ENCODE peak calls at places on chromosomes 4 and X, in eight cellular contexts. F, B, N, M, G, I, Y and A are unnamed samples. For H3K36me3, the result is how much of the 10 kb centered on the place peaks cover.

GRCh38 chr4:33316578-33316977 is 2596.4 kb downstream of the PCDH7 start:
- DNase-seq in F (no peak), B (no peak), N (no peak), M (no peak), G (no peak), I (no peak), Y (no peak), A (no peak)

GRCh38 chrX:1933964-1934363 is 319.1 kb downstream of the ASMT start:
- DNase-seq in F (no peak), B (no peak), N (no peak), M (no peak), G (no peak), I (no peak), Y (no peak), A (no peak)

GRCh38 chr4:150384249-150384648 is 197.7 kb upstream of the MAB21L2 start:
- DNase-seq in F (no peak), B (no peak), N (no peak), M (no peak), G (no peak), I (no peak), Y (no peak), A (no peak)

GRCh38 chr4:123248260-123248659 is 148.3 kb upstream of the SPRY1 start:
- DNase-seq in F (no peak), B (no peak), N (no peak), M (no peak), G (no peak), I (peak), Y (no peak), A (no peak)

GRCh38 chrX:39385022-39385421 is 583.8 kb downstream of the MID1IP1 start:
- DNase-seq in F (no peak), B (no peak), N (no peak), M (no peak), G (no peak), I (no peak), Y (no peak), A (no peak)

GRCh38 chr4:16627999-16628398 is 270.4 kb downstream of the LDB2 start:
- DNase-seq in F (peak), B (no peak), N (no peak), M (no peak), G (no peak), I (no peak), Y (no peak), A (peak)

GRCh38 chrX:136847874-136848273 is 32.7 kb downstream of the RBMX start:
- DNase-seq in F (peak), B (no peak), N (no peak), M (no peak), G (no peak), I (no peak), Y (no peak), A (peak)

GRCh38 chrX:40008841-40009461 is 88.8 kb downstream of the BCOR start:
- DNase-seq in F (no peak), B (no peak), N (peak), M (peak), G (peak), I (no peak), Y (no peak), A (no peak)

GRCh38 chrX:20270557-20270880 is 3.8 kb upstream of the RPS6KA3 start:
- DNase-seq in F (peak), B (no peak), N (no peak), M (no peak), G (no peak), I (no peak), Y (no peak), A (no peak)

GRCh38 chr4:183402771-183403170 is 41.7 kb upstream of the CDKN2AIP start:
- DNase-seq in F (peak), B (no peak), N (no peak), M (no peak), G (no peak), I (no peak), Y (no peak), A (no peak)

GRCh38 chr4:127776620-127777019 is 5.5 kb upstream of the HSPA4L start:
- DNase-seq in F (no peak), B (no peak), N (no peak), M (no peak), G (no peak), I (no peak), Y (no peak), A (no peak)

GRCh38 chr4:185847352-185848078 is 35.5 kb upstream of the SORBS2 start:
- DNase-seq in F (peak), B (no peak), N (no peak), M (peak), G (no peak), I (no peak), Y (no peak), A (peak)

GRCh38 chr4:48704091-48704802 is 75.8 kb downstream of the FRYL start:
- DNase-seq in F (no peak), B (no peak), N (no peak), M (no peak), G (no peak), I (no peak), Y (no peak), A (no peak)

GRCh38 chr4:183099537-183100297 is 660 bp downstream of the WWC2 start:
- DNase-seq in F (no peak), B (no peak), N (peak), M (peak), G (peak), I (no peak), Y (no peak), A (peak)

GRCh38 chrX:19152762-19153161 is 30.5 kb upstream of the ADGRG2 start:
- DNase-seq in F (peak), B (no peak), N (no peak), M (no peak), G (no peak), I (no peak), Y (no peak), A (no peak)

GRCh38 chr4:48635310-48635709 is 144.8 kb downstream of the FRYL start:
- DNase-seq in F (peak), B (no peak), N (no peak), M (no peak), G (no peak), I (no peak), Y (no peak), A (no peak)

GRCh38 chr4:138007572-138007971 is 234.6 kb downstream of the SLC7A11 start:
- DNase-seq in F (peak), B (no peak), N (no peak), M (no peak), G (no peak), I (no peak), Y (no peak), A (peak)

GRCh38 chrX:17706676-17707075 is 30.6 kb upstream of the SCML1 start:
- DNase-seq in F (peak), B (no peak), N (no peak), M (no peak), G (no peak), I (no peak), Y (no peak), A (no peak)

GRCh38 chr4:158172558-158173258 is at the start of gene GASK1B:
- DNase-seq in F (peak), B (no peak), N (no peak), M (peak), G (no peak), I (peak), Y (peak), A (no peak)

GRCh38 chr4:153728660-153729059 is 31.2 kb downstream of the RNF175 start:
- DNase-seq in F (no peak), B (no peak), N (no peak), M (no peak), G (no peak), I (no peak), Y (no peak), A (no peak)

GRCh38 chrX:134369576-134369975 is 90.4 kb upstream of the HPRT1 start:
- DNase-seq in F (no peak), B (no peak), N (no peak), M (no peak), G (no peak), I (no peak), Y (no peak), A (no peak)

GRCh38 chr4:147820975-147821374 is 89.1 kb downstream of the ARHGAP10 start:
- DNase-seq in F (no peak), B (no peak), N (no peak), M (no peak), G (peak), I (no peak), Y (no peak), A (no peak)

GRCh38 chr4:151687021-151687640 is 73.7 kb downstream of the GATB start:
- DNase-seq in F (peak), B (no peak), N (no peak), M (no peak), G (no peak), I (no peak), Y (no peak), A (no peak)

GRCh38 chr4:146369446-146369845 is 152.3 kb downstream of the SLC10A7 start:
- DNase-seq in F (no peak), B (no peak), N (no peak), M (no peak), G (no peak), I (no peak), Y (no peak), A (no peak)

GRCh38 chrX:42755820-42756219 is 22.1 kb downstream of the PPP1R2C start:
- DNase-seq in F (peak), B (peak), N (peak), M (peak), G (no peak), I (peak), Y (peak), A (peak)

GRCh38 chrX:87621697-87622096 is 104.1 kb downstream of the KLHL4 start:
- DNase-seq in F (peak), B (no peak), N (no peak), M (no peak), G (no peak), I (no peak), Y (no peak), A (no peak)

GRCh38 chr4:110091426-110091825 is 107.0 kb downstream of the ELOVL6 start:
- DNase-seq in F (peak), B (no peak), N (no peak), M (no peak), G (no peak), I (no peak), Y (no peak), A (peak)

GRCh38 chrX:45714864-45715263 is 514.2 kb upstream of the DIPK2B start:
- DNase-seq in F (peak), B (peak), N (no peak), M (peak), G (no peak), I (peak), Y (no peak), A (no peak)

GRCh38 chrX:72243472-72243871 is 4.6 kb upstream of the ERCC6L start:
- DNase-seq in F (peak), B (no peak), N (no peak), M (no peak), G (no peak), I (peak), Y (no peak), A (peak)

GRCh38 chr4:1789552-1789951 is 3.5 kb upstream of the FGFR3 start:
- DNase-seq in F (no peak), B (no peak), N (no peak), M (no peak), G (peak), I (no peak), Y (no peak), A (no peak)

GRCh38 chrX:116384406-116384805 is 52.0 kb upstream of the SLC6A14 start:
- DNase-seq in F (no peak), B (no peak), N (no peak), M (no peak), G (no peak), I (no peak), Y (no peak), A (no peak)

GRCh38 chrX:80576815-80577533 is 156.7 kb downstream of the TENT5D start:
- DNase-seq in F (no peak), B (no peak), N (no peak), M (no peak), G (no peak), I (no peak), Y (no peak), A (no peak)

GRCh38 chr4:25160714-25161598 is 707 bp upstream of the SEPSECS start:
- DNase-seq in F (no peak), B (no peak), N (no peak), M (no peak), G (no peak), I (no peak), Y (no peak), A (peak)

GRCh38 chr4:26171953-26172352 is 148.9 kb upstream of the RBPJ start:
- DNase-seq in F (peak), B (no peak), N (no peak), M (no peak), G (no peak), I (no peak), Y (no peak), A (peak)

GRCh38 chr4:26736621-26737020 is 124.0 kb upstream of the STIM2 start:
- DNase-seq in F (peak), B (no peak), N (no peak), M (no peak), G (no peak), I (no peak), Y (no peak), A (peak)

GRCh38 chr4:51895158-51895557 is 52.2 kb downstream of the DCUN1D4 start:
- DNase-seq in F (no peak), B (no peak), N (no peak), M (no peak), G (no peak), I (no peak), Y (no peak), A (no peak)

GRCh38 chrX:118574666-118575065 is 79.1 kb downstream of the DOCK11 start:
- DNase-seq in F (no peak), B (no peak), N (no peak), M (no peak), G (no peak), I (no peak), Y (no peak), A (no peak)

GRCh38 chrX:118585296-118585695 is 89.7 kb downstream of the DOCK11 start:
- DNase-seq in F (no peak), B (no peak), N (no peak), M (no peak), G (no peak), I (no peak), Y (no peak), A (no peak)

GRCh38 chrX:118577041-118577440 is 81.4 kb downstream of the DOCK11 start:
- DNase-seq in F (no peak), B (no peak), N (no peak), M (no peak), G (no peak), I (no peak), Y (no peak), A (no peak)

GRCh38 chrX:118579417-118579816 is 83.8 kb downstream of the DOCK11 start:
- DNase-seq in F (no peak), B (no peak), N (no peak), M (no peak), G (no peak), I (no peak), Y (no peak), A (no peak)
- H3K36me3 ChIP-seq in F (under half), B (under half), N (under half), M (under half), G (under half), I (under half), Y (under half), A (under half)

GRCh38 chr4:174494731-174495130 is 27.6 kb downstream of the HPGD start:
- DNase-seq in F (no peak), B (no peak), N (no peak), M (no peak), G (no peak), I (no peak), Y (no peak), A (no peak)
- H3K27ac ChIP-seq in F (no peak), B (no peak), N (no peak), M (no peak), G (no peak), I (no peak), Y (no peak), A (no peak)

DNA sequence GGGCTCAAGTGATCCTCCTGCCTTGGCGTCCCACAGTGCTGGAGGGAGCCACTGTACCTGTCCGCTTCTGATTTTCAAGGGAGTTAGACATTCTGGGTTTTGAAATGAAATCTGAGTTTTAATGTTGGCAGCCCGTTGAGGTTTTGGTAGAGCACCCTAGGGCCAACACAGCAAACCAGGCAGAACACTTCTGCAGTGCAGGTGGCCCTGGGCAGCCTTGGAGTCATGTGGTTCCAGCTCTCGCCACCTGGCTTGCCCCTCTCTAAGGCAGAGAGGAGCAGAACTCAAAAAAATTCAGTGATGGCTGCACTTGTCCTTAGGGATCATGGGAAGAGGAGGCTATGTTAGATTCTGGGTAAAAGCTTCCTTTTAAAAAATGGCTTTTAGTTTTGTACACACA is 74.9 kb downstream of the CLDN34 start:
- DNase-seq in F (no peak), B (no peak), N (no peak), M (no peak), G (no peak), I (no peak), Y (no peak), A (no peak)
- H3K4me3 ChIP-seq in F (no peak), B (no peak), N (no peak), M (no peak), G (no peak), I (no peak), Y (no peak), A (no peak)

DNA sequence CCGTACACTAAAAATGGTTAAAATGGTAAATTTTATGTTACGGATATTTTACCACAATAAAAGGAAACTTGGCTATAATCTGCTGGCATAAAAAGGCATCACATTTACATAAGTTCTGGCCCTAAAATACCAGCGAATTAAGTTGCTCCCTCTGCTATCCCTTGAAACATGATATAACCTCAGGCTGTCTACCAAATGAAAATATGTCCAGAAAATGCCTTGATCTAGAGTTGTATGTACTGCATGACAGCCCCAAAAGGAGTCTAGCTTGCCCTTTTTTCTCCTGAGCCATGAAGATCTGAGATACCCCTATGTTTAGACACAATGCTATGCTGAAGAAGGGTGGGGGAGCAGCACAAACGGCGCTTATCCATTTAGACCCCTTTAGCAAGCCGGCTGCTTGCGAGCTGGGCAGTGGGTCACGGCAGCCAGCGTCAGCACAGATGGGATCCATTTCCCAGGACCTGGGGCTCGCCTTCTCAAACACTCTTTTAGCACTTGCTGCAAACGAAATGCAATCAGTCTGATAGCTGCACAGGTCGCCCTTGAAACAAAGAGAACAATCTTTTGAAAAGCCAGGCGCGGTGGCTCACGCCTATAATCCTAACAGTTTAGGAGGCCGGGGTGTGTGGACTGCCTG is 77.0 kb downstream of the AFAP1 start:
- DNase-seq in F (no peak), B (no peak), N (no peak), M (no peak), G (peak), I (no peak), Y (no peak), A (no peak)
- H3K36me3 ChIP-seq in F (under half), B (under half), N (under half), M (under half), G (under half), I (under half), Y (under half), A (under half)

GRCh38 chrX:102516314-102516936 is at the start of gene TMSB15A:
- DNase-seq in F (peak), B (peak), N (peak), M (peak), G (peak), I (no peak), Y (peak), A (peak)
- H3K27ac ChIP-seq in F (peak), B (no peak), N (no peak), M (no peak), G (peak), I (no peak), Y (peak), A (peak)

GRCh38 chrX:49270249-49270921 is 792 bp downstream of the PPP1R3F start:
- DNase-seq in F (no peak), B (no peak), N (no peak), M (no peak), G (peak), I (no peak), Y (no peak), A (no peak)
- H3K4me3 ChIP-seq in F (peak), B (peak), N (peak), M (peak), G (peak), I (peak), Y (peak), A (peak)

GRCh38 chr4:7827566-7827965 is 112.1 kb downstream of the AFAP1 start:
- DNase-seq in F (no peak), B (no peak), N (no peak), M (no peak), G (no peak), I (no peak), Y (no peak), A (no peak)

GRCh38 chr4:7828011-7828720 is 111.5 kb downstream of the AFAP1 start:
- DNase-seq in F (peak), B (no peak), N (peak), M (peak), G (no peak), I (peak), Y (peak), A (peak)

GRCh38 chr4:7826176-7826908 is 113.3 kb downstream of the AFAP1 start:
- DNase-seq in F (no peak), B (no peak), N (no peak), M (no peak), G (no peak), I (no peak), Y (no peak), A (no peak)

GRCh38 chr4:7828926-7829325 is 110.7 kb downstream of the AFAP1 start:
- DNase-seq in F (peak), B (no peak), N (no peak), M (no peak), G (no peak), I (no peak), Y (no peak), A (no peak)

DNA sequence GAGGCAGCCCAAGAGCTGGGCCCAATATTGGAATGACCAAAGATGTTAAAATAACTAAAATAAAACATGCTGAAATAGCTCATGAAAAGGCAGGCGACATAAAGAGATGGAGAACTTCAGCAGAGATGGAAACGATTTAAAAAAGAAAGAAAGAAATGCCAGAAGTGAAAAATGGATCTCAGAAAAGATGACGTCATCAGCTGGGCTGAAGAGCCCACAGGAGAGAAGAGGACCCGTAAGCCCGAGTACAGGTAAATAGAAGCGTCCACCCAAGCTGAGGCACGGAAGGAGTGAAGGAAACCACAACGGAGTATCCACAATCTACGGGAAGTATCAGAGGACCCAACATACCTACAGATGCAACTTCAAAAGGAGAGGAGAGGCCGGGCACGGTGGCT is 112.8 kb downstream of the AFAP1 start:
- DNase-seq in F (no peak), B (no peak), N (no peak), M (no peak), G (no peak), I (no peak), Y (no peak), A (no peak)
- H3K36me3 ChIP-seq in F (under half), B (under half), N (under half), M (under half), G (under half), I (under half), Y (under half), A (under half)

GRCh38 chr4:86596802-86597201 is 2.7 kb downstream of the PTPN13 start:
- DNase-seq in F (no peak), B (no peak), N (no peak), M (no peak), G (no peak), I (no peak), Y (no peak), A (no peak)
- H3K27ac ChIP-seq in F (no peak), B (no peak), N (no peak), M (no peak), G (peak), I (peak), Y (peak), A (no peak)